ENCODE peak calls at places on chromosome X, in six cellular contexts. I is OCI-M1, N is psoas muscle, Z is activated T-helper 1 cell treated with Interleukin-2 at 50 U/mL for 16 hours, H is NCI-H524, O is heart right ventricle. C is an unnamed sample.

GRCh38 chrX:132442674-132443073 is 46.2 kb downstream of the MBNL3 start:
- DNase-seq in I (no peak), N (no peak), Z (no peak), H (no peak), O (no peak), C (no peak)

GRCh38 chrX:46036508-46036907 is 508.7 kb downstream of the ZNF674 start:
- DNase-seq in I (no peak), N (no peak), Z (no peak), H (no peak), O (no peak), C (no peak)

GRCh38 chrX:110310896-110311295 is 7.0 kb downstream of the AMMECR1 start:
- DNase-seq in I (peak; percentile 78), N (no peak), Z (no peak), H (no peak), O (no peak), C (no peak)

GRCh38 chrX:119870626-119871131 is 854 bp downstream of the RNF113A start:
- DNase-seq in I (peak; percentile 51), N (no peak), Z (no peak), H (peak; percentile 29), O (no peak), C (peak; percentile 28)

GRCh38 chrX:16186380-16187007 is 19.2 kb downstream of the MAGEB17 start:
- DNase-seq in I (no peak), N (no peak), Z (no peak), H (no peak), O (no peak), C (no peak)

GRCh38 chrX:70979136-70979762 is 48.4 kb upstream of the SLC7A3 start:
- DNase-seq in I (peak; percentile 33), N (no peak), Z (no peak), H (no peak), O (no peak), C (no peak)

GRCh38 chrX:107777536-107777832 is at the start of gene NCBP2L:
- DNase-seq in I (no peak), N (no peak), Z (no peak), H (no peak), O (no peak), C (no peak)

GRCh38 chrX:30659421-30659820 is 6.2 kb downstream of the GK start:
- DNase-seq in I (peak; percentile 84), N (no peak), Z (no peak), H (no peak), O (no peak), C (no peak)

GRCh38 chrX:13082286-13083065 is 38.1 kb upstream of the FAM9C start:
- DNase-seq in I (no peak), N (no peak), Z (no peak), H (no peak), O (no peak), C (no peak)

GRCh38 chrX:35826503-35826902 is 28.4 kb downstream of the MAGEB16 start:
- DNase-seq in I (peak; percentile 21), N (no peak), Z (no peak), H (no peak), O (no peak), C (no peak)

GRCh38 chrX:126376465-126376864 is 176.1 kb downstream of the DCAF12L1 start:
- DNase-seq in I (no peak), N (no peak), Z (no peak), H (no peak), O (no peak), C (no peak)

GRCh38 chrX:35562395-35562794 is 235.7 kb upstream of the MAGEB16 start:
- DNase-seq in I (no peak), N (no peak), Z (no peak), H (no peak), O (no peak), C (no peak)

GRCh38 chrX:23554304-23554703 is 113.0 kb upstream of the PRDX4 start:
- DNase-seq in I (peak; percentile 54), N (no peak), Z (no peak), H (no peak), O (no peak), C (no peak)

GRCh38 chrX:18353931-18354368 is 538 bp downstream of the SCML2 start:
- DNase-seq in I (peak; percentile 38), N (no peak), Z (no peak), H (no peak), O (peak; percentile 3), C (no peak)

GRCh38 chrX:98481636-98482035 is 1597.9 kb downstream of the RPA4 start:
- DNase-seq in I (no peak), N (no peak), Z (no peak), H (no peak), O (no peak), C (no peak)

GRCh38 chrX:110477593-110478228 is 119.1 kb downstream of the RTL9 start:
- DNase-seq in I (peak; percentile 57), N (no peak), Z (no peak), H (no peak), O (no peak), C (no peak)

GRCh38 chrX:101488796-101489195 is 3.5 kb downstream of the ARMCX4 start:
- DNase-seq in I (no peak), N (no peak), Z (no peak), H (no peak), O (no peak), C (no peak)

GRCh38 chrX:16123222-16123786 is at the start of gene GRPR:
- DNase-seq in I (peak; percentile 89), N (peak; percentile 72), Z (peak; percentile 23), H (peak; percentile 77), O (peak; percentile 64), C (peak; percentile 75)

GRCh38 chrX:41382699-41383645 is 49.0 kb downstream of the DDX3X start:
- DNase-seq in I (peak; percentile 53), N (no peak), Z (no peak), H (no peak), O (no peak), C (no peak)

GRCh38 chrX:125757794-125758564 is 408.1 kb downstream of the DCAF12L2 start:
- DNase-seq in I (peak; percentile 93), N (no peak), Z (no peak), H (no peak), O (peak; percentile 43), C (peak; percentile 26)

GRCh38 chrX:140799216-140799615 is 89.7 kb downstream of the LINC00632 start:
- DNase-seq in I (no peak), N (no peak), Z (no peak), H (no peak), O (no peak), C (no peak)

GRCh38 chrX:95058815-95059214 is 1384.8 kb downstream of the FAM133A start:
- DNase-seq in I (no peak), N (no peak), Z (no peak), H (no peak), O (no peak), C (no peak)

GRCh38 chrX:92232182-92232581 is 453.0 kb downstream of the PCDH11X start:
- DNase-seq in I (peak; percentile 18), N (no peak), Z (no peak), H (no peak), O (no peak), C (no peak)

GRCh38 chrX:21711848-21712197 is 46.1 kb downstream of the SMPX start:
- DNase-seq in I (no peak), N (no peak), Z (no peak), H (no peak), O (no peak), C (no peak)

GRCh38 chrX:118976599-118977340 is 2.4 kb downstream of the LONRF3 start:
- DNase-seq in I (peak; percentile 48), N (peak; percentile 80), Z (no peak), H (peak; percentile 37), O (peak; percentile 13), C (peak; percentile 42)

GRCh38 chrX:41180194-41180902 is 95.1 kb downstream of the USP9X start:
- DNase-seq in I (peak; percentile 63), N (no peak), Z (no peak), H (peak; percentile 8), O (peak; percentile 10), C (peak; percentile 57)

GRCh38 chrX:3348191-3348590 is 1.7 kb upstream of the MXRA5 start:
- DNase-seq in I (no peak), N (no peak), Z (no peak), H (no peak), O (no peak), C (no peak)

GRCh38 chrX:42714981-42715688 is 62.8 kb downstream of the PPP1R2C start:
- DNase-seq in I (peak; percentile 54), N (no peak), Z (peak; percentile 11), H (peak; percentile 45), O (no peak), C (peak; percentile 46)

GRCh38 chrX:47321386-47321785 is 49.0 kb upstream of the ZNF157 start:
- DNase-seq in I (no peak), N (peak; percentile 66), Z (no peak), H (no peak), O (peak; percentile 24), C (peak; percentile 73)

GRCh38 chrX:20026278-20026677 is 35.4 kb upstream of the BCLAF3 start:
- DNase-seq in I (no peak), N (no peak), Z (no peak), H (no peak), O (no peak), C (no peak)

GRCh38 chrX:13257223-13258051 is 62.4 kb downstream of the ATXN3L start:
- DNase-seq in I (no peak), N (no peak), Z (no peak), H (no peak), O (no peak), C (no peak)

GRCh38 chrX:39012561-39013209 is 211.4 kb downstream of the MID1IP1 start:
- DNase-seq in I (no peak), N (no peak), Z (no peak), H (no peak), O (no peak), C (no peak)

GRCh38 chrX:152968193-152968592 is 25.7 kb downstream of the PNMA5 start:
- DNase-seq in I (no peak), N (no peak), Z (no peak), H (no peak), O (no peak), C (no peak)

GRCh38 chrX:132834741-132835140 is 123.7 kb downstream of the HS6ST2 start:
- DNase-seq in I (no peak), N (no peak), Z (no peak), H (no peak), O (no peak), C (no peak)

GRCh38 chrX:21949689-21950088 is 9.2 kb downstream of the SMS start:
- DNase-seq in I (no peak), N (no peak), Z (no peak), H (no peak), O (no peak), C (no peak)

C was measured in left cardiac atrium.